ENCODE peak calls at places on chromosomes 3 and 15, in ten cellular contexts. E, S, U, H, K, L, P, B, Y and R are unnamed samples.
A peak's percentile ranks its signal among the peaks of the same experiment; 100 is the strongest.

GRCh38 chr15:51234181-51234927 is 104.0 kb downstream of the CYP19A1 start:
- DNase-seq in Y (no peak), B (no peak), L (no peak), E (no peak), U (no peak), H (no peak), S (no peak), K (no peak), P (no peak), R (no peak)

GRCh38 chr3:139533781-139534443 is 5.6 kb downstream of the RBP1 start:
- DNase-seq in E (peak; percentile 90), Y (no peak), K (peak; percentile 70), L (no peak), B (no peak), P (peak; percentile 54), H (peak; percentile 66), U (no peak), S (no peak), R (no peak)

GRCh38 chr15:92914103-92914499 is 14.0 kb downstream of the CHD2 start:
- DNase-seq in L (peak; percentile 14), S (no peak), K (no peak), U (no peak), E (no peak), Y (no peak), B (no peak), H (no peak), P (no peak), R (no peak)

GRCh38 chr3:128033102-128033501 is 19.1 kb upstream of the SEC61A1 start:
- DNase-seq in E (no peak), K (no peak), U (no peak), H (no peak), L (no peak), S (no peak), B (no peak), P (no peak), Y (no peak), R (no peak)

GRCh38 chr15:60835974-60836373 is 357.0 kb upstream of the ICE2 start:
- DNase-seq in E (no peak), K (no peak), Y (no peak), H (no peak), B (no peak), U (no peak), P (no peak), L (no peak), S (no peak), R (no peak)

GRCh38 chr3:142603340-142603730 is 7.1 kb downstream of the PLS1 start:
- DNase-seq in Y (no peak), K (no peak), S (no peak), L (no peak), B (no peak), H (no peak), U (no peak), E (no peak), P (no peak), R (no peak)

GRCh38 chr3:33441322-33441976 is 1.2 kb upstream of the UBP1 start:
- DNase-seq in H (no peak), S (no peak), Y (no peak), U (no peak), K (no peak), E (no peak), P (peak; percentile 46), L (peak; percentile 78), B (no peak), R (peak; percentile 56)

GRCh38 chr15:44968475-44968874 is 12.0 kb downstream of the TERB2 start:
- DNase-seq in H (no peak), S (no peak), Y (no peak), E (no peak), L (no peak), K (no peak), B (no peak), U (no peak), P (no peak), R (no peak)

GRCh38 chr3:193982258-193982659 is 153.7 kb upstream of the HES1 start:
- DNase-seq in S (no peak), H (no peak), Y (no peak), L (no peak), K (peak; percentile 27), P (no peak), U (no peak), B (peak; percentile 83), E (no peak), R (peak; percentile 68)

GRCh38 chr3:114645392-114645791 is 351.6 kb downstream of the TIGIT start:
- DNase-seq in H (no peak), K (no peak), U (no peak), L (no peak), P (no peak), S (no peak), E (no peak), B (no peak), Y (no peak), R (no peak)

GRCh38 chr3:193711964-193712598 is 119.1 kb downstream of the OPA1 start:
- DNase-seq in P (no peak), U (no peak), B (no peak), E (no peak), H (no peak), K (no peak), Y (no peak), L (no peak), S (no peak), R (no peak)

GRCh38 chr3:42020681-42021307 is 58.9 kb upstream of the ULK4 start:
- DNase-seq in B (no peak), U (no peak), S (no peak), Y (peak; percentile 37), K (no peak), L (peak; percentile 31), H (no peak), P (no peak), E (no peak), R (no peak)

GRCh38 chr3:42024578-42025387 is 62.9 kb upstream of the ULK4 start:
- DNase-seq in E (no peak), L (no peak), H (no peak), K (no peak), Y (no peak), S (no peak), B (no peak), P (no peak), U (no peak), R (no peak)

GRCh38 chr3:42019953-42020260 is 58.0 kb upstream of the ULK4 start:
- DNase-seq in P (no peak), E (no peak), Y (no peak), K (no peak), B (no peak), S (no peak), H (no peak), L (no peak), U (no peak), R (no peak)

GRCh38 chr3:42023380-42023779 is 61.5 kb upstream of the ULK4 start:
- DNase-seq in Y (no peak), S (no peak), U (no peak), P (no peak), H (no peak), B (no peak), K (no peak), E (no peak), L (no peak), R (no peak)

DNA sequence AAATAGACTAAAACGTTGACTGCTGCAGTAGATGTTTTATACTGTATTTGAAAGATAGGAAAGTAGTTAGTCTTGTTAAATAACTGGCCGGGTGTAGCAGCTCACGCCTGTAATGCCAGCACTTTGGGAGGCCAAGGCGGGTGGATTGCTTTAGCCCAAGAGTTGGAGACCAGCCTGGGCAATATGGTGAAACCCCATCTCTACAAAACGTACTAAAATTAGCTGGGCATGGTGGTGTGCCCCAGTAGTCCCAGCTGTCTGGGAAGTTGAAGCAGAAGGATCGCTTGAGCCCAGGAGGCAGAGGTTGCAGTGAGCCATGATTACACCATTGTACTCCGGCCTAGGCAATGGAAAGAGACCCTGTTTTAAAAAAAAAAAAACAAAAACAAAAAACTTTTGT is 60.5 kb upstream of the ULK4 start:
- DNase-seq in B (peak; percentile 26), H (no peak), Y (no peak), L (no peak), U (no peak), K (no peak), P (no peak), S (no peak), E (no peak), R (no peak)
- H3K4me1 ChIP-seq in B (peaks cover 79% of the 10 kb centered on the region), H (peaks cover 8% of the 10 kb centered on the region), Y (peaks cover 61% of the 10 kb centered on the region), L (peaks cover 7% of the 10 kb centered on the region), U (peaks cover 25% of the 10 kb centered on the region), K (peaks cover 58% of the 10 kb centered on the region), P (no peaks in the 10 kb centered on the region), S (peaks cover 3% of the 10 kb centered on the region), E (peaks cover 76% of the 10 kb centered on the region), R (peaks cover 55% of the 10 kb centered on the region)

DNA sequence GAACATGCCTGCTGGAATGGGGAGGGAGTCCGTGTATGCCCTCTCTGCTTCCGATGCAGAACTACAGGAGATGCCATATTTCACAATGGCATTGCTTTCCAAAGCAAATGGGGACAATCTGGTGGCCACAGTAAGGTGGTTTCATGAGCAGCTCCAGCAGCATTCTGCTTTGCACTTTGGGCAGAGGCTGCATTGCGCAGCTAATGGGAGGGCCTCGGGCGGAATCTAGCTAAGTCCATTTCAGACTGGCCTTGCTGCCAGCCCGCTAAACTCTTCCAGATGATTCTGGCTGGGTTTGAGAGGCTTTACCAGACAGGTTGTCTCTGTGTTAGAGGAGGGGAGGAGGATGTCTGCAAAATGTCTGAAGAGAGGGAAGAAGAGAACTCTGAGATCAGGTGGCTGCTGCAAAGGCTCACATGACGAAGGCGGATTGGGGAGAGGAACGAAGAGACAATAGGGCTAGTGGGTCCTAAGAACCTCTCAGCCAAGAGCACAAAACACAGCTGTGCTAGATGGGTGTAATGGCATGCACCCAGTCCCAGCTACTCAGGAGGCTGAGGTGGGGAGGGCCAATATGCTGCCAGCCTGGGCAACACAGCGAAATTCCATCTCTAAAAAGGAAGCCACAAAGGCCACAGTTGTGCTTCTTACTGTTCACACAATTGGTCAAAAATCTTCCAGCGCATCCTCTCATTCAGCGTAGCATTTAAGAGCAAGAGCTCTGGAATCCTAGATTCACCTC is 63.7 kb downstream of the BDH1 start:
- DNase-seq in P (no peak), Y (no peak), K (no peak), E (no peak), S (no peak), L (no peak), H (no peak), B (no peak), U (no peak), R (no peak)
- H3K4me1 ChIP-seq in P (no peaks in the 10 kb centered on the region), Y (peaks cover 49% of the 10 kb centered on the region), K (peaks cover 3% of the 10 kb centered on the region), E (peaks cover 9% of the 10 kb centered on the region), S (no peaks in the 10 kb centered on the region), L (peaks cover 15% of the 10 kb centered on the region), H (no peaks in the 10 kb centered on the region), B (no peaks in the 10 kb centered on the region), U (no peaks in the 10 kb centered on the region), R (peaks cover 36% of the 10 kb centered on the region)

GRCh38 chr15:39494462-39494861 is 86.4 kb upstream of the THBS1 start:
- DNase-seq in S (no peak), E (no peak), K (no peak), B (no peak), U (no peak), H (no peak), P (no peak), Y (no peak), L (no peak), R (no peak)
- H3K4me1 ChIP-seq in S (no peaks in the 10 kb centered on the region), E (peaks cover 15% of the 10 kb centered on the region), K (peaks cover 6% of the 10 kb centered on the region), B (no peaks in the 10 kb centered on the region), U (no peaks in the 10 kb centered on the region), H (peaks cover 68% of the 10 kb centered on the region), P (no peaks in the 10 kb centered on the region), Y (no peaks in the 10 kb centered on the region), L (peaks cover 4% of the 10 kb centered on the region), R (peaks cover 4% of the 10 kb centered on the region)

DNA sequence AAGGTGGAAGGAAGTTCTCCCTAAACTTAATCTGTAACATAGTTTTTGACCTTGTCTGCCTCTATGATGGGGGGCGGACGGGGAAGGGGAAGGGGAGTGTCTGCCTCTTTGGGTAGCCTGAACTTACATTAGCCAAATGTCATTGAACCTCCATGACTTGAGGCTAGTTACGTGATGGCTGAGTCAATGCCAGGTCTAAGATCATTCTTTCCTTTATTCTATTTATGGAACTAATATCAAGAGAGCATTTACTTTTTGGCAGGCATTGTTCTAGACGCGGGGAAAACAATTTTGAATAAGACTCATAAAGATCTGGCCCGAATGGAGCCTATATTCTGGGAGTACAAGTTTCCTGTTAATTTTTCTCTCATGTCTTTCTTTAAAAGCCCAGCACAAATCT is 340.7 kb upstream of the C2CD4B start:
- DNase-seq in L (no peak), U (no peak), P (no peak), S (no peak), Y (peak; percentile 21), K (no peak), H (no peak), B (no peak), E (no peak), R (no peak)
- H3K4me1 ChIP-seq in L (peaks cover 10% of the 10 kb centered on the region), U (no peaks in the 10 kb centered on the region), P (no peaks in the 10 kb centered on the region), S (no peaks in the 10 kb centered on the region), Y (peaks cover 55% of the 10 kb centered on the region), K (peaks cover 28% of the 10 kb centered on the region), H (peaks cover 76% of the 10 kb centered on the region), B (peaks cover 41% of the 10 kb centered on the region), E (peaks cover 14% of the 10 kb centered on the region), R (peaks cover 12% of the 10 kb centered on the region)